ENCODE peak calls at places on chromosomes 6 and 20, in five cellular contexts. P is IMR-90, N is H1, G is trophoblast cell, V is neuronal stem cell. L is an unnamed sample.

GRCh38 chr6:117465691-117466090 is 16.8 kb upstream of the DCBLD1 start:
- DNase-seq in V (no peak), N (no peak), G (no peak), P (no peak), L (no peak)

GRCh38 chr6:157066781-157067491 is 256.4 kb downstream of the TMEM242 start:
- DNase-seq in N (no peak), V (no peak), P (peak), G (no peak), L (peak)

GRCh38 chr6:56699066-56699654 is 56.5 kb upstream of the DST start:
- DNase-seq in N (no peak), G (no peak), V (no peak), P (peak), L (peak)

GRCh38 chr6:16585805-16586204 is 175.5 kb downstream of the ATXN1 start:
- DNase-seq in N (no peak), G (no peak), V (no peak), P (no peak), L (no peak)

GRCh38 chr20:61918548-61918947 is 147.1 kb downstream of the TAF4 start:
- DNase-seq in V (no peak), N (no peak), G (no peak), P (no peak), L (no peak)

GRCh38 chr20:50248104-50248631 is 57.5 kb downstream of the CEBPB start:
- DNase-seq in V (no peak), N (no peak), G (peak), P (peak), L (peak)

GRCh38 chr20:8790442-8791074 is 278.3 kb upstream of the PLCB4 start:
- DNase-seq in P (peak), V (peak), G (peak), N (no peak), L (peak)

GRCh38 chr20:64161595-64162238 is 2.5 kb upstream of the MYT1 start:
- DNase-seq in G (peak), V (peak), N (peak), P (peak), L (peak)

GRCh38 chr6:146305098-146305497 is 238.5 kb upstream of the RAB32 start:
- DNase-seq in G (no peak), V (no peak), P (no peak), N (no peak), L (no peak)

GRCh38 chr6:48664850-48665249 is 553.9 kb upstream of the PTCHD4 start:
- DNase-seq in G (no peak), V (no peak), N (no peak), P (peak), L (no peak)

GRCh38 chr20:62310757-62311121 is 7.9 kb downstream of the ADRM1 start:
- DNase-seq in P (no peak), G (no peak), V (no peak), N (no peak), L (no peak)

GRCh38 chr20:59996112-59996511 is 37.9 kb downstream of the CDH26 start:
- DNase-seq in N (no peak), V (no peak), P (no peak), G (no peak), L (no peak)

GRCh38 chr6:2979819-2980464 is 8.6 kb upstream of the SERPINB6 start:
- DNase-seq in G (peak), V (no peak), N (no peak), P (no peak), L (no peak)

GRCh38 chr6:89640804-89641203 is 2.3 kb upstream of the LYRM2 start:
- DNase-seq in N (no peak), V (no peak), P (peak), G (peak), L (peak)

GRCh38 chr6:16238057-16238657 is at the start of gene GMPR:
- DNase-seq in V (peak), N (no peak), P (peak), G (peak), L (peak)

GRCh38 chr6:149065658-149066556 is 251.6 kb upstream of the TAB2 start:
- DNase-seq in N (no peak), G (peak), P (no peak), V (no peak), L (no peak)

GRCh38 chr20:25308671-25309394 is 60.9 kb downstream of the PYGB start:
- DNase-seq in P (peak), N (no peak), V (no peak), G (peak), L (peak)

GRCh38 chr6:1336246-1336843 is 24.4 kb downstream of the FOXQ1 start:
- DNase-seq in V (no peak), P (no peak), G (peak), N (no peak), L (no peak)

GRCh38 chr6:129498950-129499870 is 210.8 kb downstream of the ARHGAP18 start:
- DNase-seq in V (peak), P (peak), N (no peak), G (no peak), L (peak)

GRCh38 chr6:113031591-113031990 is 684.5 kb downstream of the RFPL4B start:
- DNase-seq in N (no peak), P (no peak), G (no peak), V (no peak), L (no peak)

GRCh38 chr20:10074513-10074912 is 39.7 kb downstream of the ANKEF1 start:
- DNase-seq in V (no peak), G (peak), N (no peak), P (peak), L (peak)

GRCh38 chr6:2952557-2953095 is 18.7 kb downstream of the SERPINB6 start:
- DNase-seq in N (peak), V (peak), P (peak), G (peak), L (peak)

DNA sequence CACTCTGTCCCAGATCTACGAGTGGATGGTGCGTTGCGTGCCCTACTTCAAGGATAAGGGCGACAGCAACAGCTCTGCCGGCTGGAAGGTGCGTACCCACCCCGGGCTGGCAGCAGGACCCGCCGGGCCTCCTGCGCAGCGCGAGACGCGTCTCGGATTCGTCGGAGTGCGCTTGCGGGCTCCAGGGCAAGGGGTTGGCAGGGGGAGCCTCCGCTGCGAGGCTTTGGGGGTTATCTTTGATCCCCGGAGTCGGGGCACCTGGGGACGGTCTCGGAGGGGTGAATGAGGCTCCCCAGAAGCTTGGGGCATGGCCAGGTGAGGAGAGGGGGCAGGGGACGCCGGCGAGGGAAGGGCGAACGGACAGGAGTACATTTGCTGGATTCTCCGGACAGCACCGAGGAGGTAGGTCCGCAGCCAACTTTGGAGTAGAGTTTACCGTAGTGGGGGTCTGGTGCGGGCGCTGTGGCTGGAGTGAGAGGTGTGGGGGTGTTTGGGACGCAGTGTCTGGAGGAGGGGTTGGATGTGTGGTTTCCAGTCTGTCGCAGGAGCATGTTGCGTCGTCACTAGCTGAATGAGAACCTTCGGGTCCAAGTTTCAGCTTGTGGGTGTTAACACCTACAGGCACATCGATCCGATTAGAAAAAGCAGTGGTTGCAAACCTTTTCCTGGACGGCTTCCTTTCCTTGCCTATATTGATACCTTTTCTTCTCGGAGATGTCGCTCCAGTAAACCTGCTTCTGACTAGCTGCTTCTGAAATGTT is 1.2 kb downstream of the FOXO3 start:
- DNase-seq in N (no peak), G (no peak), P (peak), V (peak), L (peak)
- H3K14ac ChIP-seq in N (no peak), G (peak), P (peak), V (no peak), L (no peak)

GRCh38 chr20:13013411-13013810 is 4.6 kb downstream of the SPTLC3 start:
- DNase-seq in P (no peak), V (no peak), N (no peak), G (no peak), L (no peak)
- H3K14ac ChIP-seq in P (no peak), V (no peak), N (no peak), G (no peak), L (no peak)

GRCh38 chr20:37363221-37364012 is 17.5 kb downstream of the SRC start:
- DNase-seq in P (no peak), V (no peak), G (no peak), N (no peak), L (no peak)
- H3K14ac ChIP-seq in P (no peak), V (peak), G (no peak), N (no peak), L (no peak)

GRCh38 chr6:63573899-63574553 is 1.7 kb downstream of the LOC128125822 start:
- DNase-seq in N (no peak), G (peak), V (peak), P (peak), L (peak)
- H3K14ac ChIP-seq in N (no peak), G (peak), V (no peak), P (peak), L (no peak)

L was measured in mesenchymal stem cell.